ENCODE peak calls at places on chromosomes 7 and 10, in five cellular contexts. N is colonic mucosa, Y is GM12865, D is tibial nerve, B is PC-3. M is an unnamed sample.

GRCh38 chr10:113746188-113746950 is 5.1 kb upstream of the PLEKHS1 start:
- DNase-seq in D (no peak), N (peak), B (peak), Y (no peak), M (no peak)

GRCh38 chr10:67971311-67971710 is 86.9 kb downstream of the SIRT1 start:
- DNase-seq in B (no peak), D (no peak), N (no peak), Y (no peak), M (no peak)

GRCh38 chr10:101071266-101071884 is 9.6 kb downstream of the KAZALD1 start:
- DNase-seq in N (no peak), Y (peak), B (no peak), D (peak), M (no peak)

GRCh38 chr10:32400961-32401360 is 45.0 kb upstream of the CCDC7 start:
- DNase-seq in B (no peak), N (no peak), Y (no peak), D (no peak), M (no peak)

GRCh38 chr7:122515404-122515803 is 183.5 kb downstream of the RNF133 start:
- DNase-seq in B (no peak), Y (no peak), N (no peak), D (no peak), M (no peak)

GRCh38 chr10:101230185-101230917 is 1.1 kb upstream of the LBX1 start:
- DNase-seq in Y (no peak), D (no peak), B (no peak), N (no peak), M (no peak)

GRCh38 chr7:91657386-91658120 is 222.9 kb downstream of the MTERF1 start:
- DNase-seq in B (peak), N (no peak), Y (no peak), D (no peak), M (peak)

GRCh38 chr7:29196191-29196590 is 1.6 kb downstream of the CHN2 start:
- DNase-seq in N (no peak), B (no peak), D (no peak), Y (peak), M (no peak)

GRCh38 chr10:48509974-48510692 is 94.7 kb downstream of the ARHGAP22 start:
- DNase-seq in B (peak), Y (peak), D (no peak), N (peak), M (no peak)
- TF ChIP-seq CTCF in B (peak), Y (peak), D (no peak), N (no peak), M (peak)

GRCh38 chr10:120931423-120931822 is 80.3 kb downstream of the WDR11 start:
- DNase-seq in B (no peak), D (no peak), Y (no peak), N (no peak), M (no peak)

GRCh38 chr10:120931999-120932398 is 80.8 kb downstream of the WDR11 start:
- DNase-seq in N (no peak), Y (no peak), D (no peak), B (no peak), M (no peak)

GRCh38 chr10:120927352-120927751 is 76.2 kb downstream of the WDR11 start:
- DNase-seq in N (no peak), B (no peak), D (no peak), Y (no peak), M (no peak)

DNA sequence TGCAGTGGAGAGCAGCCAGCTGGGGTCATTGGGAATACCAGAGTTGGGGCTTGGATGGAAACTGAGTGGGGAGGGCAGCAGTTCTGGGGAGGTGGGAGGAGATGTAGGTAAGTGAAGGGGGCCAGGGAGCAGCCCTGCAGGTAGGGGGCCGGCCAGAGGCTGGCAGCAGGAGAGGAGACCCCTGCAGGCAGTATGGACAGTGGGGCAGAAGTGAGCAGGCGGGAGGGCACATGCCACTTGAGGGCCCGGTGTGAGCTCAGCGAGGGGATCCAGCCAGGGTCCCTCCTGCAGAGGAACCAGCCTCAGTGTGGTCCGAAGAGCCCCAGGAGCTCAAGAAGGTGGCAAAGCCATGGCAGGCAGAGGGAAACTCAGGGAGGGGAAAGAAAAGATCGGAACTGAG is 75.4 kb downstream of the WDR11 start:
- DNase-seq in N (no peak), D (no peak), Y (no peak), B (no peak), M (no peak)
- TF ChIP-seq CTCF in N (no peak), D (no peak), Y (no peak), B (no peak), M (no peak)

GRCh38 chr10:75910032-75910431 is 478.6 kb downstream of the LRMDA start:
- DNase-seq in D (peak), N (no peak), B (peak), Y (peak), M (peak)
- TF ChIP-seq CTCF in D (peak), N (peak), B (no peak), Y (peak), M (peak)

DNA sequence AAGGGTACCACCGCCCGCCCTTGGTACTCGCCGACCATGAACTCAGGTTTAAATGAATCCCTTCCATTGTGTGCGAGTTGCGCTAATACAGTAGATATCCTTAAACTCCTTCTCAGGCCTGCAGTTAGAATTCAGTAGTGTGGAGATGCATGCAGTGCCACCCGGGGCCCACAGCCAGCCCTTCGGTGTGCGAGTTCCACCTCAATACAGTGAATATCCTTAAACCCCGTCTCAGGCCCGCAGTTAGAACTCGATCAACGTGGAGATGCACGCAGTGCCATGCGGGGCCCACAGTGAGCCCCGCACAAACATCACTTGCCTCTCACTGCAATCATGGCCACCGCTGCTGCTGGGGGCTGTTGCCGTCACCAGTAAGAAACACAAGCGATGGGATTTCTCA is 261.9 kb downstream of the MAD1L1 start:
- DNase-seq in D (no peak), N (no peak), Y (no peak), B (no peak), M (no peak)
- TF ChIP-seq CTCF in D (no peak), N (no peak), Y (no peak), B (no peak), M (no peak)

DNA sequence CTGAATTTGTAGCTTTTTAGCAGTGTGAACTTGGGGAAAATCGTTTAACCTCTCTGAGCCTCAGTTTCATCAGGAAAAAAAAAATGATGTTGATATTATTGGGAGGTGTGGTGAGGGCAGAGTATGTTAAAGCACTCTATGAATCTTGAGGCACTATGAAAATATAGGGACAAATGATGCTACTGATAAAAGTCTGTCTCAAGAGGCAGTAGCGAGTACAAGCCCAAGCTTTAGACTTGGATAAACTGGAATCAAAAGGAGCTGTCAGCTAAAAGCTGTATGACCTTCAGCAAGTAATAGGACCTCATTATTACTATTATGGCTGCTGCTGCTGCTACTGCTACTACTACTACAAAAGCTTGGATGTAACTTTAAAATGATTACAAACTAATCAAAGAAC is 8.4 kb downstream of the ZNF277 start:
- DNase-seq in D (no peak), N (no peak), Y (no peak), B (no peak), M (no peak)
- TF ChIP-seq CTCF in D (no peak), N (no peak), Y (no peak), B (peak), M (no peak)

GRCh38 chr10:132252412-132252811 is 55.3 kb downstream of the STK32C start:
- DNase-seq in D (no peak), Y (no peak), N (no peak), B (no peak), M (no peak)
- TF ChIP-seq CTCF in D (no peak), Y (no peak), N (no peak), B (no peak), M (no peak)